ENCODE peak calls at places on chromosomes 3 and 15, in five cellular contexts. E, X, V, Y and S are unnamed samples.

GRCh38 chr3:114235431-114235830 is 1.9 kb downstream of the ZNF80 start:
- DNase-seq in E (no peak), X (no peak), V (no peak), Y (no peak), S (no peak)

GRCh38 chr15:38389924-38390542 is 63.9 kb upstream of the FAM98B start:
- DNase-seq in E (peak), X (peak), V (peak), Y (peak), S (peak)

GRCh38 chr3:160756907-160757623 is 1.0 kb downstream of the PPM1L start:
- DNase-seq in E (peak), X (peak), V (peak), Y (peak), S (peak)

GRCh38 chr15:67024322-67024997 is 40.9 kb upstream of the SMAD3 start:
- DNase-seq in E (peak), X (no peak), V (peak), Y (peak), S (no peak)

GRCh38 chr15:40264321-40265153 is 18.3 kb downstream of the ANKRD63 start:
- DNase-seq in E (no peak), X (no peak), V (no peak), Y (no peak), S (no peak)

GRCh38 chr15:78422571-78423340 is 15.3 kb upstream of the IREB2 start:
- DNase-seq in E (peak), X (peak), V (peak), Y (peak), S (peak)

GRCh38 chr3:101638262-101638745 is 38.6 kb downstream of the ZBTB11 start:
- DNase-seq in E (peak), X (peak), V (no peak), Y (no peak), S (peak)

GRCh38 chr3:157089455-157090221 is 70.3 kb downstream of the CCNL1 start:
- DNase-seq in E (peak), X (no peak), V (peak), Y (no peak), S (no peak)

GRCh38 chr15:62649793-62650420 is 392.6 kb upstream of the TPM1 start:
- DNase-seq in E (no peak), X (no peak), V (no peak), Y (no peak), S (no peak)